ENCODE peak calls at places on chromosomes 5 and 9, in four cellular contexts. M is transverse colon, C is IMR-90, V is Panc1. F is an unnamed sample.
A peak's percentile ranks its signal among the peaks of the same experiment; 100 is the strongest.

GRCh38 chr5:33223563-33224305 is 217.0 kb upstream of the TARS1 start:
- DNase-seq in V (no peak), C (peak; percentile 15), M (no peak), F (no peak)

GRCh38 chr5:132055441-132055807 is 5.0 kb upstream of the IL3 start:
- DNase-seq in V (no peak), M (no peak), C (no peak), F (no peak)

GRCh38 chr5:102958481-102959011 is 161.4 kb downstream of the GIN1 start:
- DNase-seq in V (peak; percentile 54), C (peak; percentile 66), M (no peak), F (peak; percentile 56)

GRCh38 chr5:150122536-150123481 is 32.8 kb downstream of the PDGFRB start:
- DNase-seq in V (no peak), M (no peak), C (no peak), F (no peak)

GRCh38 chr9:115034801-115035200 is 83.2 kb downstream of the TNC start:
- DNase-seq in V (no peak), C (peak; percentile 90), M (no peak), F (peak; percentile 67)

GRCh38 chr5:83726912-83727311 is 6.3 kb upstream of the HAPLN1 start:
- DNase-seq in M (no peak), V (no peak), C (peak; percentile 17), F (no peak)

GRCh38 chr5:37603072-37603471 is 224.0 kb downstream of the WDR70 start:
- DNase-seq in C (no peak), V (no peak), M (no peak), F (no peak)

GRCh38 chr9:128833696-128834095 is 4.1 kb upstream of the SPOUT1 start:
- DNase-seq in V (no peak), C (no peak), M (no peak), F (no peak)

GRCh38 chr5:92634883-92635282 is 946.1 kb downstream of the NR2F1-AS1 start:
- DNase-seq in M (peak; percentile 7), V (no peak), C (no peak), F (no peak)

GRCh38 chr5:107682533-107682932 is 11.8 kb upstream of the EFNA5 start:
- DNase-seq in C (no peak), V (no peak), M (no peak), F (no peak)

GRCh38 chr5:181167814-181168488 is 20.6 kb downstream of the OR2V2 start:
- DNase-seq in M (no peak), V (no peak), C (no peak), F (no peak)

GRCh38 chr5:34698754-34699153 is 42.6 kb downstream of the RAI14 start:
- DNase-seq in M (no peak), V (no peak), C (no peak), F (no peak)

GRCh38 chr5:34698109-34698419 is 41.9 kb downstream of the RAI14 start:
- DNase-seq in M (no peak), C (no peak), V (no peak), F (no peak)

GRCh38 chr5:34699155-34700077 is 43.3 kb downstream of the RAI14 start:
- DNase-seq in C (no peak), M (peak; percentile 56), V (no peak), F (no peak)

GRCh38 chr5:34697308-34698108 is 41.4 kb downstream of the RAI14 start:
- DNase-seq in V (no peak), C (no peak), M (no peak), F (no peak)

DNA sequence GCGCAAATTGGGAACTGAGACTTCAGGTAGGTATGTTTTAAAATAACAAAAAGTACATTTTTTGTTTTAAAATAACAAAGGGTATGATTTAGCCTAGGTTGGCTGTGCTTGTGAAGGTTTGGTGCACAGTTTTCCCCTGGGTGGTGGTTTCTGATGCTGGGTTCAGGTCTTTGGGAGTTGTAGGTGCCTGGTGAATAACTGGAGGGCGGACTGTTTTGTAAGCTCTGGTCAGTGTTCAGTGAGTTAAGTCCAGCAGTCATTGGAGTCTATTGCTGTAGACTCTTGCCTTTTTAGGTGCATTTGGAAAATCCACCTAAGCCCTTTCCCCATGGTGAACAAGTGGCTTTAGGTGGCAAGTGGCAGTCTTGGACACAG is 43.9 kb downstream of the RAI14 start:
- DNase-seq in M (no peak), V (no peak), C (no peak), F (no peak)
- H3K4me3 ChIP-seq in M (no peak overlapping the region), V (no peak overlapping the region), C (no peak overlapping the region), F (no peak overlapping the region)

GRCh38 chr5:65100846-65101678 is 332.3 kb downstream of the CWC27 start:
- DNase-seq in M (peak; percentile 65), C (peak; percentile 86), V (peak; percentile 38), F (peak; percentile 83)

GRCh38 chr5:65101706-65102105 is 333.0 kb downstream of the CWC27 start:
- DNase-seq in M (no peak), C (peak; percentile 70), V (no peak), F (peak; percentile 80)

GRCh38 chr5:65103674-65104035 is 334.9 kb downstream of the CWC27 start:
- DNase-seq in V (no peak), C (no peak), M (no peak), F (no peak)

GRCh38 chr5:65102826-65103673 is 334.3 kb downstream of the CWC27 start:
- DNase-seq in M (peak; percentile 70), V (no peak), C (peak; percentile 15), F (peak; percentile 55)

GRCh38 chr5:65102501-65102825 is 333.7 kb downstream of the CWC27 start:
- DNase-seq in C (no peak), V (no peak), M (no peak), F (no peak)
- H3K4me3 ChIP-seq in C (no peak overlapping the region), V (peak overlapping the region; percentile 53), M (peak overlapping the region; percentile 60), F (peak overlapping the region; percentile 56)

GRCh38 chr5:39363217-39363616 is 1.1 kb downstream of the C9 start:
- DNase-seq in V (no peak), M (no peak), C (no peak), F (no peak)
- H3K4me3 ChIP-seq in V (no peak overlapping the region), M (no peak overlapping the region), C (no peak overlapping the region), F (no peak overlapping the region)

GRCh38 chr5:178115835-178116405 is 2.6 kb downstream of the N4BP3 start:
- DNase-seq in V (no peak), C (no peak), M (no peak), F (no peak)
- H3K4me3 ChIP-seq in V (no peak overlapping the region), C (no peak overlapping the region), M (no peak overlapping the region), F (no peak overlapping the region)

GRCh38 chr5:125413861-125414260 is 667.4 kb upstream of the ZNF608 start:
- DNase-seq in C (no peak), V (no peak), M (no peak), F (no peak)

GRCh38 chr5:125410501-125411162 is 664.2 kb upstream of the ZNF608 start:
- DNase-seq in M (no peak), C (peak; percentile 67), V (no peak), F (peak; percentile 20)

GRCh38 chr5:125411163-125412050 is 665.0 kb upstream of the ZNF608 start:
- DNase-seq in V (no peak), C (peak; percentile 39), M (peak; percentile 33), F (peak; percentile 13)

GRCh38 chr5:125412561-125413535 is 666.4 kb upstream of the ZNF608 start:
- DNase-seq in C (peak; percentile 91), V (no peak), M (peak; percentile 79), F (peak; percentile 93)

GRCh38 chr5:125412051-125412560 is 665.7 kb upstream of the ZNF608 start:
- DNase-seq in V (no peak), M (peak; percentile 36), C (no peak), F (peak; percentile 65)
- H3K4me3 ChIP-seq in V (no peak overlapping the region), M (no peak overlapping the region), C (no peak overlapping the region), F (no peak overlapping the region)

DNA sequence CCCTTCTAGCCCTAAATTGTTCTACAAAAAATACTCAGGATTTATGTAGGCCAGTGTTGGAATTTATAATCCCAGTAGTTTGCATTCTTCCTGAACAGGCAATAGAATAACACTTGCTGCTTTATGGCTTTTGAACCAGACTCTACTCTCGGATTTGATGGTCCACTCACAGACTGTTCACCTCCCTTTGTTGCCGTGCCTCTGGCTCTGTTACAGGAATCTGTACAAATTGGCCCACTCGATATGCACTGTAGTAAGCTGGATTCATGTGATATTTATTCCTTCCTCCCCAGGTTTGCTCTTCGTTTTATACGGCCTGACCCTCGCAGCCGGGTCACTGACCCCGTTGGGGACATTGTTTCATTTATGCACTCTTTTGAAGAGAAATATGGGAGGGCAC is 43.7 kb downstream of the FAF2 start:
- DNase-seq in V (no peak), C (no peak), M (no peak), F (peak; percentile 34)
- H3K4me3 ChIP-seq in V (no peak overlapping the region), C (no peak overlapping the region), M (no peak overlapping the region), F (no peak overlapping the region)

F was measured in fibroblast of villous mesenchyme.